ENCODE peak calls at places on chromosome 19, in eight cellular contexts. One of them, this sample, is unnamed.

GRCh38 chr19:48351341-48351752 is 12.4 kb downstream of the TMEM143 start:
- DNase-seq in foreskin fibroblast: peak
- DNase-seq in brain microvascular endothelial cell: peak
- DNase-seq in heart right ventricle: peak
- DNase-seq in WERI-Rb-1: peak
- DNase-seq in astrocyte of the spinal cord: peak
- DNase-seq in AG04449: no peak
- DNase-seq in adrenal gland: peak
- DNase-seq in this sample: peak

GRCh38 chr19:54429176-54429495 is 13.9 kb downstream of the TTYH1 start:
- DNase-seq in foreskin fibroblast: no peak
- DNase-seq in brain microvascular endothelial cell: no peak
- DNase-seq in heart right ventricle: no peak
- DNase-seq in WERI-Rb-1: no peak
- DNase-seq in astrocyte of the spinal cord: no peak
- DNase-seq in AG04449: no peak
- DNase-seq in adrenal gland: no peak
- DNase-seq in this sample: no peak

GRCh38 chr19:41310031-41310831 is at the start of gene CCDC97:
- DNase-seq in foreskin fibroblast: peak
- DNase-seq in brain microvascular endothelial cell: peak
- DNase-seq in heart right ventricle: peak
- DNase-seq in WERI-Rb-1: peak
- DNase-seq in astrocyte of the spinal cord: peak
- DNase-seq in AG04449: no peak
- DNase-seq in adrenal gland: peak
- DNase-seq in this sample: peak

GRCh38 chr19:16366433-16367268 is 42.0 kb downstream of the KLF2 start:
- DNase-seq in foreskin fibroblast: peak
- DNase-seq in brain microvascular endothelial cell: no peak
- DNase-seq in heart right ventricle: no peak
- DNase-seq in WERI-Rb-1: no peak
- DNase-seq in astrocyte of the spinal cord: no peak
- DNase-seq in AG04449: no peak
- DNase-seq in adrenal gland: no peak
- DNase-seq in this sample: peak

GRCh38 chr19:48458016-48458415 is 2.6 kb downstream of the KCNJ14 start:
- DNase-seq in foreskin fibroblast: peak
- DNase-seq in brain microvascular endothelial cell: no peak
- DNase-seq in heart right ventricle: no peak
- DNase-seq in WERI-Rb-1: no peak
- DNase-seq in astrocyte of the spinal cord: no peak
- DNase-seq in AG04449: no peak
- DNase-seq in adrenal gland: no peak
- DNase-seq in this sample: no peak

GRCh38 chr19:43489310-43489709 is 15.2 kb downstream of the PHLDB3 start:
- DNase-seq in foreskin fibroblast: no peak
- DNase-seq in brain microvascular endothelial cell: no peak
- DNase-seq in heart right ventricle: peak
- DNase-seq in WERI-Rb-1: no peak
- DNase-seq in astrocyte of the spinal cord: no peak
- DNase-seq in AG04449: no peak
- DNase-seq in adrenal gland: no peak
- DNase-seq in this sample: no peak

GRCh38 chr19:18017275-18018083 is 9.5 kb downstream of the ARRDC2 start:
- DNase-seq in foreskin fibroblast: no peak
- DNase-seq in brain microvascular endothelial cell: no peak
- DNase-seq in heart right ventricle: peak
- DNase-seq in WERI-Rb-1: no peak
- DNase-seq in astrocyte of the spinal cord: no peak
- DNase-seq in AG04449: no peak
- DNase-seq in adrenal gland: peak
- DNase-seq in this sample: no peak

GRCh38 chr19:37936166-37936565 is 29.2 kb downstream of the SIPA1L3 start:
- DNase-seq in foreskin fibroblast: no peak
- DNase-seq in brain microvascular endothelial cell: no peak
- DNase-seq in heart right ventricle: no peak
- DNase-seq in WERI-Rb-1: no peak
- DNase-seq in astrocyte of the spinal cord: no peak
- DNase-seq in AG04449: no peak
- DNase-seq in adrenal gland: no peak
- DNase-seq in this sample: no peak

GRCh38 chr19:49065905-49066512 is 1.4 kb upstream of the NTF4 start:
- DNase-seq in foreskin fibroblast: no peak
- DNase-seq in brain microvascular endothelial cell: no peak
- DNase-seq in heart right ventricle: no peak
- DNase-seq in WERI-Rb-1: no peak
- DNase-seq in astrocyte of the spinal cord: no peak
- DNase-seq in AG04449: no peak
- DNase-seq in adrenal gland: no peak
- DNase-seq in this sample: no peak

GRCh38 chr19:6678690-6679109 is 8.7 kb upstream of the TNFSF14 start:
- DNase-seq in foreskin fibroblast: no peak
- DNase-seq in brain microvascular endothelial cell: peak
- DNase-seq in heart right ventricle: no peak
- DNase-seq in WERI-Rb-1: no peak
- DNase-seq in astrocyte of the spinal cord: no peak
- DNase-seq in AG04449: no peak
- DNase-seq in adrenal gland: no peak
- DNase-seq in this sample: no peak

GRCh38 chr19:30512748-30513389 is 140.7 kb downstream of the ZNF536 start:
- DNase-seq in foreskin fibroblast: peak
- DNase-seq in brain microvascular endothelial cell: no peak
- DNase-seq in heart right ventricle: no peak
- DNase-seq in WERI-Rb-1: no peak
- DNase-seq in astrocyte of the spinal cord: no peak
- DNase-seq in AG04449: no peak
- DNase-seq in adrenal gland: no peak
- DNase-seq in this sample: no peak

GRCh38 chr19:8335343-8336071 is 7.6 kb downstream of the KANK3 start:
- DNase-seq in foreskin fibroblast: no peak
- DNase-seq in brain microvascular endothelial cell: no peak
- DNase-seq in heart right ventricle: no peak
- DNase-seq in WERI-Rb-1: peak
- DNase-seq in astrocyte of the spinal cord: no peak
- DNase-seq in AG04449: no peak
- DNase-seq in adrenal gland: no peak
- DNase-seq in this sample: no peak

GRCh38 chr19:32436692-32437091 is 31.1 kb downstream of the DPY19L3 start:
- DNase-seq in foreskin fibroblast: no peak
- DNase-seq in brain microvascular endothelial cell: no peak
- DNase-seq in heart right ventricle: no peak
- DNase-seq in WERI-Rb-1: no peak
- DNase-seq in astrocyte of the spinal cord: no peak
- DNase-seq in AG04449: no peak
- DNase-seq in adrenal gland: no peak
- DNase-seq in this sample: no peak

DNA sequence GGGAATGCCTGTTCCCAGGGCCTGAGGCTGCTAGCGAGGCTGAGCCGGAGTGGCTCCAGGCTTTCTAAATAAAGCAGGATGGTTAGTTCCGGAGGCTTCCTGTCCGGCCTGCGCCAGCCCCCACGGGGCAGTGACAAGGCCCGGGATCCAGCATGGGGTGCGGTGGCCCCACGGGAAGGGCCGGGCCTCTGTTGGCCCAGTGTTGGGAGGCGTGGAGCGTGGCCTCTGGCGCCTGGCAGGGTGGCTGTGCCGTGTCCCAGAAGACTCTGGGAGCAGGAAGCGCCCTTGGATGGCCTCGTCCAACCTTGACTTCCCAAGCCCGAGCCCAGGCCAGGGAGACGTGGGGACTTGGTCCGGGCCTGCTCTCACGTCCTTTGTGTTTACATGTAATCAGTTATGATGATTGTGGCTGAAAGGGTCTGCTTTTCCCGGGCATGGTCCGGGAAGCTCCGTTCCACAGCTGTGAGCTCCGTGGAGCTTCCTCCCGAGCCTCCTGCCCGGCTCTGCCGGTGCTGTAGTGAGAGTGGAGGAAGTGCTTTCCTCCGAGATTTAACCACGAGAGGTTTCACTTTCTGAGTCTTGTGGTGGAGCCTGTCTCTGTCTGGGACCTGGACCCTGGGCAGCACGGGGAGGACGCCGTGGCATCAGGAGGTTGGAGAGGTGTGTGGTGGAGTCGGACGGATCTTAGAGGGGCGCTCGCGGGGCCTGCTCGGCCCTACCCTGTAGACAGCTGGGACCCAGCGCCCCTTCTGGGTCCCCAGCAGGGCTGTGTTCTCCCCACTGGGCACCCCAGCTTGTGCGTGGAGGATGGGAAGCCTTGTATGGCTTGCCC is 4.6 kb downstream of the GNA11 start:
- DNase-seq in foreskin fibroblast: peak
- DNase-seq in brain microvascular endothelial cell: no peak
- DNase-seq in heart right ventricle: peak
- DNase-seq in WERI-Rb-1: no peak
- DNase-seq in astrocyte of the spinal cord: peak
- DNase-seq in AG04449: no peak
- DNase-seq in adrenal gland: peak
- DNase-seq in this sample: peak
- H3K4me3 ChIP-seq in foreskin fibroblast: peak
- H3K4me3 ChIP-seq in brain microvascular endothelial cell: no peak
- H3K4me3 ChIP-seq in heart right ventricle: peak
- H3K4me3 ChIP-seq in WERI-Rb-1: no peak
- H3K4me3 ChIP-seq in astrocyte of the spinal cord: no peak
- H3K4me3 ChIP-seq in AG04449: peak
- H3K4me3 ChIP-seq in adrenal gland: no peak
- H3K4me3 ChIP-seq in this sample: peak

GRCh38 chr19:3179739-3180293 is 1.2 kb downstream of the S1PR4 start:
- DNase-seq in foreskin fibroblast: no peak
- DNase-seq in brain microvascular endothelial cell: no peak
- DNase-seq in heart right ventricle: no peak
- DNase-seq in WERI-Rb-1: no peak
- DNase-seq in astrocyte of the spinal cord: no peak
- DNase-seq in AG04449: no peak
- DNase-seq in adrenal gland: no peak
- DNase-seq in this sample: no peak

GRCh38 chr19:3178973-3179738 is 587 bp downstream of the S1PR4 start:
- DNase-seq in foreskin fibroblast: no peak
- DNase-seq in brain microvascular endothelial cell: no peak
- DNase-seq in heart right ventricle: no peak
- DNase-seq in WERI-Rb-1: no peak
- DNase-seq in astrocyte of the spinal cord: no peak
- DNase-seq in AG04449: no peak
- DNase-seq in adrenal gland: no peak
- DNase-seq in this sample: no peak

GRCh38 chr19:3176715-3177501 is 1.7 kb upstream of the S1PR4 start:
- DNase-seq in foreskin fibroblast: peak
- DNase-seq in brain microvascular endothelial cell: no peak
- DNase-seq in heart right ventricle: no peak
- DNase-seq in WERI-Rb-1: no peak
- DNase-seq in astrocyte of the spinal cord: peak
- DNase-seq in AG04449: no peak
- DNase-seq in adrenal gland: no peak
- DNase-seq in this sample: no peak

GRCh38 chr19:3175761-3176714 is 2.5 kb upstream of the S1PR4 start:
- DNase-seq in foreskin fibroblast: peak
- DNase-seq in brain microvascular endothelial cell: no peak
- DNase-seq in heart right ventricle: no peak
- DNase-seq in WERI-Rb-1: no peak
- DNase-seq in astrocyte of the spinal cord: peak
- DNase-seq in AG04449: peak
- DNase-seq in adrenal gland: no peak
- DNase-seq in this sample: peak

GRCh38 chr19:3178377-3178972 is at the start of gene S1PR4:
- DNase-seq in foreskin fibroblast: no peak
- DNase-seq in brain microvascular endothelial cell: no peak
- DNase-seq in heart right ventricle: no peak
- DNase-seq in WERI-Rb-1: no peak
- DNase-seq in astrocyte of the spinal cord: no peak
- DNase-seq in AG04449: no peak
- DNase-seq in adrenal gland: no peak
- DNase-seq in this sample: no peak
- H3K4me3 ChIP-seq in foreskin fibroblast: no peak
- H3K4me3 ChIP-seq in brain microvascular endothelial cell: no peak
- H3K4me3 ChIP-seq in heart right ventricle: peak
- H3K4me3 ChIP-seq in WERI-Rb-1: no peak
- H3K4me3 ChIP-seq in astrocyte of the spinal cord: no peak
- H3K4me3 ChIP-seq in AG04449: no peak
- H3K4me3 ChIP-seq in adrenal gland: no peak
- H3K4me3 ChIP-seq in this sample: no peak

GRCh38 chr19:3405261-3405653 is 38.9 kb downstream of the NFIC start:
- DNase-seq in foreskin fibroblast: no peak
- DNase-seq in brain microvascular endothelial cell: no peak
- DNase-seq in heart right ventricle: no peak
- DNase-seq in WERI-Rb-1: no peak
- DNase-seq in astrocyte of the spinal cord: no peak
- DNase-seq in AG04449: no peak
- DNase-seq in adrenal gland: no peak
- DNase-seq in this sample: no peak
- H3K4me3 ChIP-seq in foreskin fibroblast: no peak
- H3K4me3 ChIP-seq in brain microvascular endothelial cell: no peak
- H3K4me3 ChIP-seq in heart right ventricle: peak
- H3K4me3 ChIP-seq in WERI-Rb-1: no peak
- H3K4me3 ChIP-seq in astrocyte of the spinal cord: no peak
- H3K4me3 ChIP-seq in AG04449: no peak
- H3K4me3 ChIP-seq in adrenal gland: no peak
- H3K4me3 ChIP-seq in this sample: peak

DNA sequence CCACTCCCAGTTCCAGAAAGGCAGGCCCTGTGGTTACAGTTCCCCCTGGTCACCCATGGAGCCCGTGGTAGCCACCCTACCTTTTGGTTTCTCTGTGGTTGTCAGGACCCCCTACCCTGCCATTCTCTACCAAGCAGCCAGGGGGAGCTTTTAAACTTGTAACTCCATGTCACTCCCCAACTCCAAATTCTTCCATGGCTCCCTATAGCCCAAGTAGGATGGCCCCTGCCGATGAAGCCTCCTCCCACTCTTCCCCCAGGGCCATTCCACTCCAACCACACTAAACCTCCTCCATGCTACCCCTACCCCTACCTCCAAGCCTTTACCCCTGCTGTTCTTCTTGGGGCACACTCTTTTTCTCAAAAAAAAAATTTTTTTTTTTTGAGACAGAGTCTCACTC is 2.2 kb downstream of the S1PR2 start:
- DNase-seq in foreskin fibroblast: peak
- DNase-seq in brain microvascular endothelial cell: peak
- DNase-seq in heart right ventricle: peak
- DNase-seq in WERI-Rb-1: peak
- DNase-seq in astrocyte of the spinal cord: no peak
- DNase-seq in AG04449: no peak
- DNase-seq in adrenal gland: no peak
- DNase-seq in this sample: no peak
- H3K4me3 ChIP-seq in foreskin fibroblast: peak
- H3K4me3 ChIP-seq in brain microvascular endothelial cell: no peak
- H3K4me3 ChIP-seq in heart right ventricle: peak
- H3K4me3 ChIP-seq in WERI-Rb-1: no peak
- H3K4me3 ChIP-seq in astrocyte of the spinal cord: no peak
- H3K4me3 ChIP-seq in AG04449: no peak
- H3K4me3 ChIP-seq in adrenal gland: no peak
- H3K4me3 ChIP-seq in this sample: no peak

GRCh38 chr19:50777261-50777660 is 7.0 kb downstream of the GPR32 start:
- DNase-seq in foreskin fibroblast: no peak
- DNase-seq in brain microvascular endothelial cell: no peak
- DNase-seq in heart right ventricle: no peak
- DNase-seq in WERI-Rb-1: no peak
- DNase-seq in astrocyte of the spinal cord: no peak
- DNase-seq in AG04449: no peak
- DNase-seq in adrenal gland: no peak
- DNase-seq in this sample: no peak
- H3K4me3 ChIP-seq in foreskin fibroblast: no peak
- H3K4me3 ChIP-seq in brain microvascular endothelial cell: no peak
- H3K4me3 ChIP-seq in heart right ventricle: no peak
- H3K4me3 ChIP-seq in WERI-Rb-1: no peak
- H3K4me3 ChIP-seq in astrocyte of the spinal cord: no peak
- H3K4me3 ChIP-seq in AG04449: no peak
- H3K4me3 ChIP-seq in adrenal gland: no peak
- H3K4me3 ChIP-seq in this sample: no peak

This sample was measured in testis.